ENCODE peak calls at places on chromosome 5, in six cellular contexts. One of them, this sample, is unnamed.

GRCh38 chr5:138653502-138653901 is 78.3 kb upstream of the HSPA9 start:
- DNase-seq in upper lobe of right lung: no peak
- DNase-seq in adipocyte: peak; percentile 27
- DNase-seq in AG09319: no peak
- DNase-seq in A549: no peak
- DNase-seq in left ventricle myocardium superior: no peak
- DNase-seq in this sample: peak; percentile 78

GRCh38 chr5:29005386-29005785 is 1967.0 kb upstream of the CDH9 start:
- DNase-seq in upper lobe of right lung: no peak
- DNase-seq in adipocyte: no peak
- DNase-seq in AG09319: no peak
- DNase-seq in A549: no peak
- DNase-seq in left ventricle myocardium superior: no peak
- DNase-seq in this sample: no peak

GRCh38 chr5:97979740-97980139 is 793.7 kb upstream of the RGMB start:
- DNase-seq in upper lobe of right lung: no peak
- DNase-seq in adipocyte: peak; percentile 61
- DNase-seq in AG09319: no peak
- DNase-seq in A549: no peak
- DNase-seq in left ventricle myocardium superior: peak; percentile 57
- DNase-seq in this sample: no peak

GRCh38 chr5:112697301-112697700 is 40.4 kb upstream of the APC start:
- DNase-seq in upper lobe of right lung: no peak
- DNase-seq in adipocyte: peak; percentile 21
- DNase-seq in AG09319: no peak
- DNase-seq in A549: no peak
- DNase-seq in left ventricle myocardium superior: no peak
- DNase-seq in this sample: no peak

GRCh38 chr5:173583384-173583783 is 33.1 kb downstream of the BOD1 start:
- DNase-seq in upper lobe of right lung: no peak
- DNase-seq in adipocyte: no peak
- DNase-seq in AG09319: no peak
- DNase-seq in A549: no peak
- DNase-seq in left ventricle myocardium superior: no peak
- DNase-seq in this sample: no peak

GRCh38 chr5:107425541-107426031 is 245.2 kb downstream of the EFNA5 start:
- DNase-seq in upper lobe of right lung: no peak
- DNase-seq in adipocyte: peak; percentile 89
- DNase-seq in AG09319: peak; percentile 34
- DNase-seq in A549: peak; percentile 35
- DNase-seq in left ventricle myocardium superior: no peak
- DNase-seq in this sample: peak; percentile 11

GRCh38 chr5:179276838-179277395 is 68.3 kb downstream of the ADAMTS2 start:
- DNase-seq in upper lobe of right lung: no peak
- DNase-seq in adipocyte: no peak
- DNase-seq in AG09319: no peak
- DNase-seq in A549: no peak
- DNase-seq in left ventricle myocardium superior: peak; percentile 26
- DNase-seq in this sample: no peak

GRCh38 chr5:143446535-143447226 is 43.2 kb upstream of the NR3C1 start:
- DNase-seq in upper lobe of right lung: no peak
- DNase-seq in adipocyte: no peak
- DNase-seq in AG09319: no peak
- DNase-seq in A549: no peak
- DNase-seq in left ventricle myocardium superior: no peak
- DNase-seq in this sample: no peak

GRCh38 chr5:107658528-107658927 is 12.2 kb downstream of the EFNA5 start:
- DNase-seq in upper lobe of right lung: no peak
- DNase-seq in adipocyte: no peak
- DNase-seq in AG09319: no peak
- DNase-seq in A549: no peak
- DNase-seq in left ventricle myocardium superior: no peak
- DNase-seq in this sample: no peak

GRCh38 chr5:23977996-23978395 is 470.6 kb downstream of the PRDM9 start:
- DNase-seq in upper lobe of right lung: no peak
- DNase-seq in adipocyte: peak; percentile 1
- DNase-seq in AG09319: no peak
- DNase-seq in A549: no peak
- DNase-seq in left ventricle myocardium superior: no peak
- DNase-seq in this sample: no peak

GRCh38 chr5:148992265-148992664 is 70.6 kb downstream of the SH3TC2 start:
- DNase-seq in upper lobe of right lung: no peak
- DNase-seq in adipocyte: no peak
- DNase-seq in AG09319: no peak
- DNase-seq in A549: no peak
- DNase-seq in left ventricle myocardium superior: no peak
- DNase-seq in this sample: no peak

GRCh38 chr5:76014005-76014404 is 69.2 kb upstream of the SV2C start:
- DNase-seq in upper lobe of right lung: no peak
- DNase-seq in adipocyte: no peak
- DNase-seq in AG09319: no peak
- DNase-seq in A549: no peak
- DNase-seq in left ventricle myocardium superior: no peak
- DNase-seq in this sample: no peak

GRCh38 chr5:96198673-96199072 is 234.4 kb downstream of the PCSK1 start:
- DNase-seq in upper lobe of right lung: no peak
- DNase-seq in adipocyte: peak; percentile 28
- DNase-seq in AG09319: no peak
- DNase-seq in A549: no peak
- DNase-seq in left ventricle myocardium superior: no peak
- DNase-seq in this sample: no peak

GRCh38 chr5:98497391-98497790 is 276.1 kb upstream of the RGMB start:
- DNase-seq in upper lobe of right lung: no peak
- DNase-seq in adipocyte: no peak
- DNase-seq in AG09319: no peak
- DNase-seq in A549: no peak
- DNase-seq in left ventricle myocardium superior: no peak
- DNase-seq in this sample: no peak

GRCh38 chr5:139700711-139701693 is 52.9 kb downstream of the CXXC5 start:
- DNase-seq in upper lobe of right lung: no peak
- DNase-seq in adipocyte: no peak
- DNase-seq in AG09319: no peak
- DNase-seq in A549: no peak
- DNase-seq in left ventricle myocardium superior: no peak
- DNase-seq in this sample: peak; percentile 79

GRCh38 chr5:150302301-150303069 is at the start of gene ARSI:
- DNase-seq in upper lobe of right lung: no peak
- DNase-seq in adipocyte: peak; percentile 72
- DNase-seq in AG09319: no peak
- DNase-seq in A549: peak; percentile 85
- DNase-seq in left ventricle myocardium superior: peak; percentile 64
- DNase-seq in this sample: no peak

GRCh38 chr5:161545701-161546462 is 643 bp downstream of the GABRB2 start:
- DNase-seq in upper lobe of right lung: no peak
- DNase-seq in adipocyte: no peak
- DNase-seq in AG09319: no peak
- DNase-seq in A549: no peak
- DNase-seq in left ventricle myocardium superior: no peak
- DNase-seq in this sample: no peak

GRCh38 chr5:66307647-66308257 is 163.7 kb downstream of the SREK1 start:
- DNase-seq in upper lobe of right lung: no peak
- DNase-seq in adipocyte: peak; percentile 89
- DNase-seq in AG09319: peak; percentile 4
- DNase-seq in A549: peak; percentile 53
- DNase-seq in left ventricle myocardium superior: no peak
- DNase-seq in this sample: peak; percentile 66

GRCh38 chr5:32928761-32929160 is 217.6 kb downstream of the NPR3 start:
- DNase-seq in upper lobe of right lung: no peak
- DNase-seq in adipocyte: peak; percentile 7
- DNase-seq in AG09319: no peak
- DNase-seq in A549: no peak
- DNase-seq in left ventricle myocardium superior: no peak
- DNase-seq in this sample: no peak

GRCh38 chr5:59164041-59164830 is 581.4 kb downstream of the RAB3C start:
- DNase-seq in upper lobe of right lung: no peak
- DNase-seq in adipocyte: peak; percentile 53
- DNase-seq in AG09319: peak; percentile 31
- DNase-seq in A549: no peak
- DNase-seq in left ventricle myocardium superior: no peak
- DNase-seq in this sample: no peak

GRCh38 chr5:159928122-159928960 is 12.1 kb downstream of the ADRA1B start:
- DNase-seq in upper lobe of right lung: peak; percentile 68
- DNase-seq in adipocyte: peak; percentile 71
- DNase-seq in AG09319: no peak
- DNase-seq in A549: peak; percentile 73
- DNase-seq in left ventricle myocardium superior: peak; percentile 79
- DNase-seq in this sample: peak; percentile 45

GRCh38 chr5:59826996-59827395 is 66.5 kb downstream of the PDE4D start:
- DNase-seq in upper lobe of right lung: no peak
- DNase-seq in adipocyte: no peak
- DNase-seq in AG09319: no peak
- DNase-seq in A549: no peak
- DNase-seq in left ventricle myocardium superior: no peak
- DNase-seq in this sample: no peak

GRCh38 chr5:66367814-66368541 is 223.9 kb downstream of the SREK1 start:
- DNase-seq in upper lobe of right lung: no peak
- DNase-seq in adipocyte: no peak
- DNase-seq in AG09319: no peak
- DNase-seq in A549: no peak
- DNase-seq in left ventricle myocardium superior: peak; percentile 61
- DNase-seq in this sample: no peak

GRCh38 chr5:139635606-139636206 is 12.4 kb upstream of the CXXC5 start:
- DNase-seq in upper lobe of right lung: peak; percentile 89
- DNase-seq in adipocyte: peak; percentile 86
- DNase-seq in AG09319: peak; percentile 93
- DNase-seq in A549: no peak
- DNase-seq in left ventricle myocardium superior: peak; percentile 87
- DNase-seq in this sample: peak; percentile 91

GRCh38 chr5:963673-964531 is 44.7 kb upstream of the NKD2 start:
- DNase-seq in upper lobe of right lung: no peak
- DNase-seq in adipocyte: peak; percentile 74
- DNase-seq in AG09319: peak; percentile 91
- DNase-seq in A549: no peak
- DNase-seq in left ventricle myocardium superior: peak; percentile 82
- DNase-seq in this sample: no peak

GRCh38 chr5:166073921-166074838 is 2217.3 kb upstream of the WWC1 start:
- DNase-seq in upper lobe of right lung: no peak
- DNase-seq in adipocyte: no peak
- DNase-seq in AG09319: no peak
- DNase-seq in A549: no peak
- DNase-seq in left ventricle myocardium superior: no peak
- DNase-seq in this sample: no peak

GRCh38 chr5:162289489-162289888 is 221.9 kb downstream of the GABRG2 start:
- DNase-seq in upper lobe of right lung: no peak
- DNase-seq in adipocyte: no peak
- DNase-seq in AG09319: no peak
- DNase-seq in A549: no peak
- DNase-seq in left ventricle myocardium superior: no peak
- DNase-seq in this sample: no peak

GRCh38 chr5:169538935-169539334 is 44.6 kb upstream of the SPDL1 start:
- DNase-seq in upper lobe of right lung: no peak
- DNase-seq in adipocyte: no peak
- DNase-seq in AG09319: no peak
- DNase-seq in A549: no peak
- DNase-seq in left ventricle myocardium superior: peak; percentile 54
- DNase-seq in this sample: no peak

GRCh38 chr5:142343531-142343930 is 18.7 kb upstream of the SPRY4 start:
- DNase-seq in upper lobe of right lung: no peak
- DNase-seq in adipocyte: no peak
- DNase-seq in AG09319: no peak
- DNase-seq in A549: no peak
- DNase-seq in left ventricle myocardium superior: no peak
- DNase-seq in this sample: no peak

GRCh38 chr5:150578781-150579461 is 61.5 kb upstream of the SYNPO start:
- DNase-seq in upper lobe of right lung: peak; percentile 60
- DNase-seq in adipocyte: no peak
- DNase-seq in AG09319: no peak
- DNase-seq in A549: no peak
- DNase-seq in left ventricle myocardium superior: no peak
- DNase-seq in this sample: no peak

GRCh38 chr5:109053995-109054417 is 306.3 kb downstream of the FER start:
- DNase-seq in upper lobe of right lung: no peak
- DNase-seq in adipocyte: peak; percentile 61
- DNase-seq in AG09319: peak; percentile 48
- DNase-seq in A549: no peak
- DNase-seq in left ventricle myocardium superior: no peak
- DNase-seq in this sample: no peak

GRCh38 chr5:67338416-67338815 is 141.8 kb upstream of the CD180 start:
- DNase-seq in upper lobe of right lung: no peak
- DNase-seq in adipocyte: peak; percentile 30
- DNase-seq in AG09319: no peak
- DNase-seq in A549: no peak
- DNase-seq in left ventricle myocardium superior: no peak
- DNase-seq in this sample: no peak

GRCh38 chr5:101393795-101394450 is 490.8 kb upstream of the ST8SIA4 start:
- DNase-seq in upper lobe of right lung: no peak
- DNase-seq in adipocyte: peak; percentile 25
- DNase-seq in AG09319: no peak
- DNase-seq in A549: no peak
- DNase-seq in left ventricle myocardium superior: no peak
- DNase-seq in this sample: no peak

GRCh38 chr5:1429501-1429900 is 15.7 kb downstream of the SLC6A3 start:
- DNase-seq in upper lobe of right lung: peak; percentile 29
- DNase-seq in adipocyte: no peak
- DNase-seq in AG09319: no peak
- DNase-seq in A549: no peak
- DNase-seq in left ventricle myocardium superior: peak; percentile 8
- DNase-seq in this sample: no peak

GRCh38 chr5:81787843-81788242 is 36.9 kb upstream of the SSBP2 start:
- DNase-seq in upper lobe of right lung: no peak
- DNase-seq in adipocyte: peak; percentile 79
- DNase-seq in AG09319: peak; percentile 42
- DNase-seq in A549: no peak
- DNase-seq in left ventricle myocardium superior: no peak
- DNase-seq in this sample: peak; percentile 27

GRCh38 chr5:67395790-67396418 is 199.3 kb upstream of the CD180 start:
- DNase-seq in upper lobe of right lung: no peak
- DNase-seq in adipocyte: no peak
- DNase-seq in AG09319: no peak
- DNase-seq in A549: no peak
- DNase-seq in left ventricle myocardium superior: no peak
- DNase-seq in this sample: no peak

This sample was measured in SW480.